ENCODE peak calls at places on chromosome 15, in four cellular contexts. R is astrocyte, M is H7, W is HEK293T. K is an unnamed sample.

GRCh38 chr15:91412529-91412928 is 312.5 kb downstream of the SV2B start:
- DNase-seq in R (peak; percentile 48), M (no peak), W (no peak), K (no peak)

GRCh38 chr15:32979710-32980109 is 214.8 kb downstream of the FMN1 start:
- DNase-seq in R (peak; percentile 100), M (no peak), W (no peak), K (peak; percentile 96)

GRCh38 chr15:52020253-52021085 is 1.4 kb downstream of the MAPK6 start:
- DNase-seq in R (no peak), M (peak; percentile 42), W (no peak), K (peak; percentile 67)

GRCh38 chr15:58742022-58742421 is 7.5 kb downstream of the ADAM10 start:
- DNase-seq in R (no peak), M (no peak), W (no peak), K (no peak)

GRCh38 chr15:72222433-72222832 is 8.6 kb downstream of the PKM start:
- DNase-seq in R (peak; percentile 20), M (no peak), W (no peak), K (no peak)

GRCh38 chr15:92623435-92623834 is 32.1 kb downstream of the FAM174B start:
- DNase-seq in R (no peak), M (no peak), W (no peak), K (peak; percentile 78)

GRCh38 chr15:78077053-78077859 is at the start of gene TBC1D2B:
- DNase-seq in R (no peak), M (peak; percentile 97), W (peak; percentile 87), K (peak; percentile 75)

GRCh38 chr15:95911570-95912279 is 418.8 kb upstream of the NR2F2 start:
- DNase-seq in R (no peak), M (no peak), W (peak; percentile 22), K (no peak)

GRCh38 chr15:78540955-78541743 is 905 bp downstream of the PSMA4 start:
- DNase-seq in R (no peak), M (peak; percentile 26), W (peak; percentile 18), K (no peak)

GRCh38 chr15:89016549-89017041 is 71.7 kb upstream of the ABHD2 start:
- DNase-seq in R (peak; percentile 73), M (no peak), W (no peak), K (no peak)

GRCh38 chr15:88288206-88288605 is 31.7 kb upstream of the NTRK3 start:
- DNase-seq in R (no peak), M (no peak), W (no peak), K (no peak)

GRCh38 chr15:40081691-40082194 is 26.9 kb downstream of the BMF start:
- DNase-seq in R (peak; percentile 64), M (peak; percentile 84), W (no peak), K (peak; percentile 94)

GRCh38 chr15:69501456-69501855 is 48.8 kb downstream of the RPLP1 start:
- DNase-seq in R (no peak), M (no peak), W (no peak), K (no peak)

GRCh38 chr15:60017538-60018199 is 13.6 kb downstream of the FOXB1 start:
- DNase-seq in R (peak; percentile 58), M (no peak), W (no peak), K (no peak)

GRCh38 chr15:41013698-41014414 is 60.6 kb downstream of the CHAC1 start:
- DNase-seq in R (no peak), M (no peak), W (no peak), K (no peak)

GRCh38 chr15:39199076-39199475 is 381.8 kb upstream of the THBS1 start:
- DNase-seq in R (no peak), M (no peak), W (no peak), K (no peak)

GRCh38 chr15:80559761-80560160 is 135.3 kb upstream of the ABHD17C start:
- DNase-seq in R (no peak), M (no peak), W (no peak), K (no peak)

GRCh38 chr15:48109856-48110531 is 10.8 kb upstream of the SLC24A5 start:
- DNase-seq in R (no peak), M (peak; percentile 31), W (no peak), K (no peak)

GRCh38 chr15:67832965-67833503 is 6.8 kb downstream of the RNU6-1 start:
- DNase-seq in R (no peak), M (peak; percentile 83), W (no peak), K (no peak)